ENCODE peak calls at places on chromosomes 6 and 20, in ten cellular contexts. Q is sciatic nerve; W is SK-N-SH treated with all-trans-retinoic acid at 6 μM for 48 hours; T is naive thymus-derived CD8-positive, alpha-beta T cell; S is activated CD4-positive, alpha-beta T cell treated with anti-CD3 and anti-CD28 coated beads for 36 hours; Z is stimulated activated naive CD8-positive, alpha-beta T cell treated with anti-CD3 and anti-CD28 coated beads, Interleukin-15, Interleukin-2, amounts not matched to agents 100 U/mL and 50 U/mL, for 24 hours; O is natural killer cell; F is T-cell; U is right cardiac atrium; H is activated CD8-positive, alpha-beta memory T cell treated with anti-CD3 and anti-CD28 coated beads, Interleukin-2, amount 10 ng/mL, durations not matched to agents 7 days and 5 days. B is an unnamed sample.

GRCh38 chr6:132003516-132004178 is 52.5 kb upstream of the CCN2 start:
- ATAC-seq in Q (no peak), W (no peak), T (no peak), S (no peak), Z (no peak), O (no peak), F (no peak), U (no peak), H (no peak), B (no peak)

GRCh38 chr6:28589234-28589951 is 63.7 kb downstream of the GPX5 start:
- ATAC-seq in Q (peak; percentile 67), W (peak; percentile 74), T (peak; percentile 26), S (peak; percentile 62), Z (peak; percentile 91), O (no peak), F (no peak), U (peak; percentile 50), H (peak; percentile 27), B (peak; percentile 69)

GRCh38 chr20:46350201-46350985 is 42.1 kb upstream of the CDH22 start:
- ATAC-seq in Q (peak; percentile 46), W (peak; percentile 78), T (no peak), S (peak; percentile 42), Z (peak; percentile 48), O (no peak), F (no peak), U (no peak), H (peak; percentile 35), B (peak; percentile 77)

GRCh38 chr6:29947292-29947980 is 5.1 kb downstream of the HLA-A start:
- ATAC-seq in Q (no peak), W (no peak), T (no peak), S (no peak), Z (no peak), O (no peak), F (no peak), U (no peak), H (no peak), B (no peak)

GRCh38 chr6:158837684-158838625 is 18.8 kb upstream of the EZR start:
- ATAC-seq in Q (peak; percentile 45), W (peak; percentile 70), T (no peak), S (no peak), Z (no peak), O (no peak), F (no peak), U (peak; percentile 27), H (no peak), B (no peak)

GRCh38 chr6:163533443-163533842 is 118.9 kb downstream of the QKI start:
- ATAC-seq in Q (peak; percentile 64), W (peak; percentile 68), T (no peak), S (no peak), Z (no peak), O (no peak), F (no peak), U (peak; percentile 54), H (no peak), B (no peak)

GRCh38 chr6:240151-240550 is 52.1 kb upstream of the DUSP22 start:
- ATAC-seq in Q (no peak), W (no peak), T (no peak), S (no peak), Z (no peak), O (no peak), F (no peak), U (no peak), H (no peak), B (no peak)

GRCh38 chr6:87115402-87116135 is 20.7 kb upstream of the CGA start:
- ATAC-seq in Q (no peak), W (no peak), T (no peak), S (peak; percentile 97), Z (peak; percentile 92), O (no peak), F (no peak), U (no peak), H (peak; percentile 42), B (peak; percentile 93)

GRCh38 chr6:25266425-25267135 is 12.6 kb upstream of the CARMIL1 start:
- ATAC-seq in Q (peak; percentile 85), W (no peak), T (no peak), S (no peak), Z (no peak), O (no peak), F (no peak), U (no peak), H (no peak), B (no peak)

GRCh38 chr6:92708945-92709344 is 710.4 kb downstream of the EPHA7 start:
- ATAC-seq in Q (no peak), W (no peak), T (no peak), S (no peak), Z (no peak), O (no peak), F (no peak), U (no peak), H (no peak), B (no peak)

GRCh38 chr6:140393665-140394064 is 1019.2 kb upstream of the CITED2 start:
- ATAC-seq in Q (peak; percentile 38), W (no peak), T (no peak), S (no peak), Z (no peak), O (no peak), F (no peak), U (no peak), H (no peak), B (no peak)

GRCh38 chr6:145673504-145673903 is 61.8 kb downstream of the EPM2A start:
- ATAC-seq in Q (no peak), W (no peak), T (no peak), S (no peak), Z (no peak), O (no peak), F (no peak), U (no peak), H (no peak), B (no peak)

GRCh38 chr20:58407966-58408557 is 19.0 kb downstream of the VAPB start:
- ATAC-seq in Q (no peak), W (no peak), T (peak; percentile 71), S (peak; percentile 90), Z (peak; percentile 78), O (peak; percentile 79), F (peak; percentile 55), U (no peak), H (peak; percentile 64), B (peak; percentile 97)

GRCh38 chr20:18805881-18806280 is 7.7 kb upstream of the SCP2D1 start:
- ATAC-seq in Q (no peak), W (peak; percentile 67), T (peak; percentile 94), S (peak; percentile 36), Z (no peak), O (no peak), F (no peak), U (no peak), H (no peak), B (no peak)

GRCh38 chr6:28525496-28526039 is at the start of gene GPX5:
- ATAC-seq in Q (no peak), W (no peak), T (peak; percentile 76), S (peak; percentile 65), Z (peak; percentile 75), O (no peak), F (peak; percentile 48), U (no peak), H (no peak), B (peak; percentile 68)

GRCh38 chr20:13825465-13825864 is 40.6 kb downstream of the NDUFAF5 start:
- ATAC-seq in Q (no peak), W (no peak), T (no peak), S (no peak), Z (no peak), O (no peak), F (no peak), U (no peak), H (no peak), B (no peak)

GRCh38 chr6:24251339-24251738 is 106.5 kb downstream of the DCDC2 start:
- ATAC-seq in Q (no peak), W (no peak), T (no peak), S (no peak), Z (no peak), O (no peak), F (no peak), U (no peak), H (no peak), B (no peak)

GRCh38 chr6:39102024-39102820 is 12.8 kb downstream of the SAYSD1 start:
- ATAC-seq in Q (no peak), W (no peak), T (no peak), S (peak; percentile 60), Z (peak; percentile 25), O (peak; percentile 84), F (no peak), U (peak; percentile 77), H (no peak), B (peak; percentile 28)

GRCh38 chr6:103085801-103086200 is 1692.3 kb downstream of the GRIK2 start:
- ATAC-seq in Q (no peak), W (no peak), T (no peak), S (no peak), Z (no peak), O (no peak), F (no peak), U (no peak), H (no peak), B (no peak)

GRCh38 chr20:13286600-13286999 is 65.5 kb downstream of the ISM1 start:
- ATAC-seq in Q (no peak), W (no peak), T (no peak), S (no peak), Z (no peak), O (no peak), F (no peak), U (no peak), H (no peak), B (no peak)

GRCh38 chr6:18216411-18216810 is 47.9 kb downstream of the DEK start:
- ATAC-seq in Q (no peak), W (peak; percentile 73), T (no peak), S (no peak), Z (no peak), O (no peak), F (no peak), U (no peak), H (no peak), B (no peak)

GRCh38 chr6:118537579-118537978 is 10.5 kb upstream of the PLN start:
- ATAC-seq in Q (no peak), W (peak; percentile 54), T (no peak), S (no peak), Z (no peak), O (no peak), F (no peak), U (peak; percentile 90), H (no peak), B (no peak)

GRCh38 chr6:88586371-88587157 is 376.9 kb downstream of the RNGTT start:
- ATAC-seq in Q (peak; percentile 39), W (no peak), T (no peak), S (no peak), Z (no peak), O (no peak), F (no peak), U (no peak), H (no peak), B (no peak)

GRCh38 chr6:42968783-42969182 is 8.2 kb downstream of the GNMT start:
- ATAC-seq in Q (no peak), W (no peak), T (no peak), S (no peak), Z (no peak), O (no peak), F (no peak), U (no peak), H (no peak), B (no peak)

GRCh38 chr6:36779227-36779626 is 60.0 kb downstream of the CPNE5 start:
- ATAC-seq in Q (no peak), W (no peak), T (no peak), S (no peak), Z (no peak), O (peak; percentile 77), F (no peak), U (no peak), H (no peak), B (no peak)

GRCh38 chr6:3418521-3419060 is 38.3 kb downstream of the SLC22A23 start:
- ATAC-seq in Q (no peak), W (no peak), T (no peak), S (no peak), Z (no peak), O (no peak), F (no peak), U (peak; percentile 38), H (no peak), B (no peak)

GRCh38 chr20:32449057-32449889 is 91.1 kb downstream of the ASXL1 start:
- ATAC-seq in Q (peak; percentile 6), W (no peak), T (no peak), S (no peak), Z (no peak), O (no peak), F (no peak), U (no peak), H (no peak), B (no peak)

GRCh38 chr6:134447423-134447822 is 129.5 kb upstream of the SGK1 start:
- ATAC-seq in Q (no peak), W (no peak), T (no peak), S (no peak), Z (no peak), O (no peak), F (no peak), U (no peak), H (no peak), B (no peak)